ENCODE peak calls at places on chromosome 4, in eight cellular contexts. F is SJSA1, M is mesenchymal stem cell, O is GM06990, C is AG04450, T is psoas muscle, Y is IMR-90, Q is HCT116. Z is an unnamed sample.

GRCh38 chr4:41257257-41257900 is 651 bp downstream of the UCHL1 start:
- DNase-seq in F (peak; percentile 3), M (peak; percentile 69), O (peak; percentile 80), C (no peak), T (peak; percentile 54), Y (peak; percentile 52), Q (no peak), Z (no peak)

GRCh38 chr4:182938213-182938645 is 21.0 kb upstream of the DCTD start:
- DNase-seq in F (peak; percentile 73), M (peak; percentile 70), O (peak; percentile 38), C (no peak), T (peak; percentile 66), Y (peak; percentile 56), Q (peak; percentile 73), Z (no peak)

GRCh38 chr4:168848112-168848511 is 161.9 kb downstream of the CBR4 start:
- DNase-seq in F (peak; percentile 59), M (peak; percentile 64), O (no peak), C (no peak), T (no peak), Y (no peak), Q (no peak), Z (no peak)

GRCh38 chr4:88897180-88897579 is 159.8 kb downstream of the FAM13A start:
- DNase-seq in F (no peak), M (no peak), O (no peak), C (no peak), T (no peak), Y (peak; percentile 19), Q (no peak), Z (no peak)

GRCh38 chr4:127685292-127685691 is 44.9 kb upstream of the SLC25A31 start:
- DNase-seq in F (peak; percentile 7), M (peak; percentile 50), O (no peak), C (peak; percentile 7), T (no peak), Y (peak; percentile 73), Q (peak; percentile 2), Z (no peak)

GRCh38 chr4:184792950-184793555 is 32.7 kb downstream of the ACSL1 start:
- DNase-seq in F (peak; percentile 82), M (peak; percentile 91), O (no peak), C (peak; percentile 84), T (no peak), Y (peak; percentile 96), Q (peak; percentile 63), Z (peak; percentile 99)

GRCh38 chr4:86141166-86141565 is 218.7 kb downstream of the MAPK10 start:
- DNase-seq in F (no peak), M (no peak), O (no peak), C (no peak), T (no peak), Y (no peak), Q (no peak), Z (no peak)

GRCh38 chr4:105306158-105306781 is 159.6 kb downstream of the TET2 start:
- DNase-seq in F (no peak), M (no peak), O (peak; percentile 82), C (no peak), T (no peak), Y (no peak), Q (no peak), Z (no peak)

GRCh38 chr4:7160951-7161440 is 31.3 kb upstream of the SORCS2 start:
- DNase-seq in F (no peak), M (no peak), O (no peak), C (no peak), T (no peak), Y (no peak), Q (no peak), Z (no peak)

GRCh38 chr4:10569491-10569890 is 112.3 kb upstream of the ZNF518B start:
- DNase-seq in F (no peak), M (no peak), O (no peak), C (no peak), T (no peak), Y (no peak), Q (no peak), Z (no peak)

GRCh38 chr4:99529218-99529617 is 18.4 kb downstream of the C4orf17 start:
- DNase-seq in F (no peak), M (no peak), O (no peak), C (no peak), T (no peak), Y (no peak), Q (no peak), Z (no peak)

GRCh38 chr4:147731611-147732515 is at the start of gene ARHGAP10:
- DNase-seq in F (peak; percentile 88), M (peak; percentile 90), O (peak; percentile 86), C (peak; percentile 49), T (peak; percentile 81), Y (peak; percentile 82), Q (no peak), Z (no peak)

GRCh38 chr4:147975325-147975724 is 243.4 kb downstream of the ARHGAP10 start:
- DNase-seq in F (no peak), M (peak; percentile 17), O (no peak), C (no peak), T (no peak), Y (peak; percentile 70), Q (no peak), Z (no peak)

GRCh38 chr4:89316187-89316586 is 8.6 kb upstream of the GPRIN3 start:
- DNase-seq in F (no peak), M (peak; percentile 48), O (no peak), C (no peak), T (no peak), Y (no peak), Q (no peak), Z (no peak)

GRCh38 chr4:48290146-48290772 is 20.6 kb upstream of the TEC start:
- DNase-seq in F (no peak), M (no peak), O (no peak), C (no peak), T (no peak), Y (no peak), Q (peak; percentile 36), Z (no peak)

GRCh38 chr4:119841361-119841760 is 212.8 kb upstream of the PDE5A start:
- DNase-seq in F (no peak), M (no peak), O (no peak), C (no peak), T (no peak), Y (peak; percentile 30), Q (no peak), Z (no peak)

GRCh38 chr4:112234952-112235609 is 3.5 kb downstream of the AP1AR start:
- DNase-seq in F (peak; percentile 58), M (peak; percentile 87), O (peak; percentile 11), C (peak; percentile 74), T (no peak), Y (peak; percentile 94), Q (peak; percentile 63), Z (peak; percentile 52)

GRCh38 chr4:142778908-142779307 is 67.2 kb downstream of the INPP4B start:
- DNase-seq in F (no peak), M (no peak), O (no peak), C (no peak), T (no peak), Y (peak; percentile 28), Q (no peak), Z (no peak)

GRCh38 chr4:75630174-75630931 is at the start of gene CDKL2:
- DNase-seq in F (peak; percentile 60), M (peak; percentile 78), O (peak; percentile 87), C (no peak), T (peak; percentile 79), Y (no peak), Q (peak; percentile 81), Z (peak; percentile 32)

GRCh38 chr4:87093443-87094123 is 126.8 kb downstream of the KLHL8 start:
- DNase-seq in F (peak; percentile 49), M (peak; percentile 65), O (peak; percentile 31), C (no peak), T (no peak), Y (peak; percentile 72), Q (peak; percentile 23), Z (no peak)

DNA sequence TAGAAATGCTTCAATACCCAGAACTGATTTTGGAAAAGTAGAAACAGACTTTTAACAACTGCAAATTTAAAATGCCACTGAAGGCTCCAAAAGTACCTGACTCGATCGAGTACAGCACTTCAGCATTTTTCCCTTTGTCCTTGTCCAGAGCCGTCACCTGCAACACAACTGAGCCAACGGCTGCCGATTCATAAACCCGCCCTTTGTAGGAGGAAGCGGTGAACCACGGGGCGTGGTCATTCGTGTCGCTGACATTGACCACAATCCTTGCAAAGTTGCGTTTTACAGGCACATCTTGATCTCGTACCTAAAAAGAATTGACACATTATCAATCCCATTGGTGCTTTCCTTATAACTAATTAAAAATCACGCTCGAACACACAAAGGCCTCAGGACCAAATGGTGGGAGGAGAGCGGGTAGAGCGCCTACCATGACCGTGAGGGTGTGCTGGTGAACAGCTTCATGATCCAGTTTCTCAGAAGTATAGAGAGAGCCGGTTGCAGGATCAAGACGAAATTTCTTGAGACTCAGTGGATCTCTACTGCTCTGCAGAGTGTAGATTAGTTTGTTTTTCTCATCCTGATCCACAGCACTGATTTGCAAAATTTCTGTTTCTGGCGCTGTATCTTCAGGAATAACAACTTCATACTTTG is 72.8 kb upstream of the MTNR1A start:
- DNase-seq in F (no peak), M (no peak), O (no peak), C (no peak), T (no peak), Y (no peak), Q (no peak), Z (no peak)
- H3K4me3 ChIP-seq in F (no peak overlapping the region), M (no peak overlapping the region), O (no peak overlapping the region), C (no peak overlapping the region), T (no peak overlapping the region), Y (no peak overlapping the region), Q (no peak overlapping the region), Z (no peak overlapping the region)

GRCh38 chr4:4856071-4857000 is 3.1 kb upstream of the MSX1 start:
- DNase-seq in F (no peak), M (peak; percentile 37), O (peak; percentile 45), C (no peak), T (no peak), Y (no peak), Q (no peak), Z (no peak)
- H3K27me3 ChIP-seq in F (no peaks in the 10 kb centered on the region), M (peaks cover 86% of the 10 kb centered on the region), O (no peaks in the 10 kb centered on the region), C (peaks cover 60% of the 10 kb centered on the region), T (no peaks in the 10 kb centered on the region), Y (peaks cover 41% of the 10 kb centered on the region), Q (no peaks in the 10 kb centered on the region), Z (peaks cover 93% of the 10 kb centered on the region)

GRCh38 chr4:123588631-123589223 is 192.1 kb downstream of the SPRY1 start:
- DNase-seq in F (peak; percentile 86), M (peak; percentile 99), O (peak; percentile 67), C (no peak), T (no peak), Y (peak; percentile 60), Q (no peak), Z (peak; percentile 19)

GRCh38 chr4:123591875-123592274 is 195.3 kb downstream of the SPRY1 start:
- DNase-seq in F (no peak), M (no peak), O (no peak), C (no peak), T (no peak), Y (no peak), Q (no peak), Z (no peak)

GRCh38 chr4:123589361-123589760 is 192.8 kb downstream of the SPRY1 start:
- DNase-seq in F (no peak), M (no peak), O (no peak), C (no peak), T (no peak), Y (no peak), Q (no peak), Z (no peak)

GRCh38 chr4:123585111-123585510 is 188.5 kb downstream of the SPRY1 start:
- DNase-seq in F (no peak), M (no peak), O (no peak), C (no peak), T (no peak), Y (no peak), Q (no peak), Z (no peak)

GRCh38 chr4:123587983-123588494 is 191.4 kb downstream of the SPRY1 start:
- DNase-seq in F (peak; percentile 93), M (peak; percentile 99), O (no peak), C (peak; percentile 80), T (peak; percentile 35), Y (peak; percentile 93), Q (peak; percentile 63), Z (peak; percentile 45)
- H3K4me3 ChIP-seq in F (no peak overlapping the region), M (no peak overlapping the region), O (no peak overlapping the region), C (no peak overlapping the region), T (peak overlapping the region; percentile 26), Y (no peak overlapping the region), Q (no peak overlapping the region), Z (no peak overlapping the region)

GRCh38 chr4:54663181-54663580 is 5.4 kb downstream of the KIT start:
- DNase-seq in F (no peak), M (no peak), O (no peak), C (no peak), T (no peak), Y (no peak), Q (no peak), Z (no peak)
- H3K27me3 ChIP-seq in F (peaks cover 40% of the 10 kb centered on the region), M (peaks cover 13% of the 10 kb centered on the region), O (no peaks in the 10 kb centered on the region), C (peaks cover 22% of the 10 kb centered on the region), T (no peaks in the 10 kb centered on the region), Y (no peaks in the 10 kb centered on the region), Q (peaks cover 11% of the 10 kb centered on the region), Z (peaks cover 14% of the 10 kb centered on the region)